ENCODE peak calls at places on chromosomes 1 and 21, in ten cellular contexts. O is IMR-90, E is spleen, L is thyroid gland, N is tibial nerve, D is ovary, B is A549, G is transverse colon, Y is adrenal gland, U is endothelial cell of umbilical vein. Z is an unnamed sample.

GRCh38 chr1:192831706-192832355 is 23.0 kb downstream of the RGS2 start:
- DNase-seq in O (peak), E (no peak), L (no peak), N (no peak), D (no peak), B (no peak), G (no peak), Y (no peak), U (no peak), Z (no peak)

GRCh38 chr1:109282952-109283747 is at the start of gene PSRC1:
- DNase-seq in O (peak), E (peak), L (peak), N (peak), D (peak), B (peak), G (peak), Y (peak), U (peak), Z (peak)

GRCh38 chr1:21308847-21309652 is 18.8 kb upstream of the ECE1 start:
- DNase-seq in O (no peak), E (no peak), L (peak), N (no peak), D (peak), B (no peak), G (peak), Y (peak), U (no peak), Z (peak)

GRCh38 chr1:68969430-68969829 is 472.5 kb upstream of the DEPDC1 start:
- DNase-seq in O (no peak), E (no peak), L (peak), N (no peak), D (no peak), B (no peak), G (no peak), Y (no peak), U (no peak), Z (no peak)

GRCh38 chr1:61253059-61253735 is 170.8 kb downstream of the NFIA start:
- DNase-seq in O (peak), E (no peak), L (peak), N (peak), D (peak), B (peak), G (peak), Y (peak), U (peak), Z (peak)

GRCh38 chr1:40783001-40783905 is at the start of gene KCNQ4:
- DNase-seq in O (no peak), E (peak), L (peak), N (no peak), D (peak), B (no peak), G (peak), Y (peak), U (no peak), Z (peak)

GRCh38 chr1:193111641-193112090 is 6.5 kb upstream of the GLRX2 start:
- DNase-seq in O (peak), E (no peak), L (peak), N (peak), D (peak), B (peak), G (peak), Y (peak), U (no peak), Z (peak)

GRCh38 chr1:61056674-61057439 is 25.5 kb upstream of the NFIA start:
- DNase-seq in O (peak), E (peak), L (peak), N (peak), D (peak), B (peak), G (peak), Y (peak), U (peak), Z (peak)

GRCh38 chr1:5927506-5928370 is 64.5 kb downstream of the NPHP4 start:
- DNase-seq in O (no peak), E (no peak), L (no peak), N (no peak), D (no peak), B (no peak), G (peak), Y (no peak), U (no peak), Z (peak)

GRCh38 chr1:81802601-81803422 is 2.1 kb downstream of the ADGRL2 start:
- DNase-seq in O (peak), E (peak), L (peak), N (peak), D (peak), B (peak), G (peak), Y (peak), U (peak), Z (peak)

GRCh38 chr1:101200513-101200912 is 36.3 kb upstream of the S1PR1 start:
- DNase-seq in O (peak), E (no peak), L (no peak), N (no peak), D (no peak), B (peak), G (no peak), Y (no peak), U (no peak), Z (no peak)

GRCh38 chr1:51954783-51955182 is 35.7 kb downstream of the RAB3B start:
- DNase-seq in O (no peak), E (no peak), L (no peak), N (no peak), D (no peak), B (no peak), G (no peak), Y (no peak), U (no peak), Z (no peak)

GRCh38 chr1:205604059-205604458 is 27.8 kb downstream of the ELK4 start:
- DNase-seq in O (no peak), E (no peak), L (no peak), N (no peak), D (no peak), B (no peak), G (no peak), Y (no peak), U (no peak), Z (no peak)

GRCh38 chr1:240652554-240652953 is 40.6 kb upstream of the GREM2 start:
- DNase-seq in O (no peak), E (no peak), L (no peak), N (no peak), D (no peak), B (no peak), G (no peak), Y (no peak), U (no peak), Z (no peak)

GRCh38 chr1:61268546-61269243 is 186.3 kb downstream of the NFIA start:
- DNase-seq in O (no peak), E (no peak), L (peak), N (no peak), D (no peak), B (no peak), G (no peak), Y (no peak), U (no peak), Z (no peak)

GRCh38 chr1:197737916-197738315 is 37.4 kb downstream of the DENND1B start:
- DNase-seq in O (no peak), E (no peak), L (no peak), N (no peak), D (no peak), B (no peak), G (no peak), Y (no peak), U (no peak), Z (no peak)

GRCh38 chr1:44072204-44072603 is 40.9 kb upstream of the SLC6A9 start:
- DNase-seq in O (peak), E (no peak), L (no peak), N (no peak), D (no peak), B (no peak), G (no peak), Y (peak), U (no peak), Z (no peak)

GRCh38 chr1:1110561-1110971 is 5.3 kb downstream of the C1orf159 start:
- DNase-seq in O (no peak), E (peak), L (no peak), N (no peak), D (peak), B (no peak), G (peak), Y (peak), U (no peak), Z (no peak)

GRCh38 chr1:154749078-154749760 is 120.9 kb downstream of the KCNN3 start:
- DNase-seq in O (peak), E (no peak), L (no peak), N (no peak), D (no peak), B (peak), G (no peak), Y (no peak), U (peak), Z (no peak)

GRCh38 chr1:103266036-103266435 is 157.7 kb upstream of the COL11A1 start:
- DNase-seq in O (peak), E (no peak), L (no peak), N (no peak), D (no peak), B (no peak), G (no peak), Y (no peak), U (no peak), Z (no peak)

GRCh38 chr21:42687796-42688195 is 34.4 kb downstream of the PDE9A start:
- DNase-seq in O (no peak), E (peak), L (no peak), N (no peak), D (no peak), B (no peak), G (no peak), Y (no peak), U (no peak), Z (no peak)

GRCh38 chr1:223056802-223057201 is 86.2 kb downstream of the TLR5 start:
- DNase-seq in O (no peak), E (no peak), L (no peak), N (no peak), D (no peak), B (no peak), G (no peak), Y (no peak), U (no peak), Z (no peak)

GRCh38 chr21:36323032-36323431 is 3.0 kb downstream of the MORC3 start:
- DNase-seq in O (peak), E (no peak), L (no peak), N (no peak), D (no peak), B (no peak), G (no peak), Y (no peak), U (peak), Z (no peak)

GRCh38 chr1:235642021-235642942 is 7.3 kb downstream of the GNG4 start:
- DNase-seq in O (peak), E (peak), L (no peak), N (no peak), D (no peak), B (no peak), G (no peak), Y (no peak), U (peak), Z (peak)

GRCh38 chr1:2909797-2910196 is 108.3 kb upstream of the TTC34 start:
- DNase-seq in O (no peak), E (no peak), L (no peak), N (no peak), D (no peak), B (no peak), G (no peak), Y (no peak), U (no peak), Z (no peak)

GRCh38 chr1:229093258-229093540 is 177.7 kb upstream of the RAB4A start:
- DNase-seq in O (no peak), E (no peak), L (no peak), N (no peak), D (no peak), B (no peak), G (no peak), Y (no peak), U (no peak), Z (no peak)

GRCh38 chr1:57600424-57600823 is 176.6 kb upstream of the DAB1 start:
- DNase-seq in O (no peak), E (no peak), L (no peak), N (no peak), D (no peak), B (no peak), G (no peak), Y (no peak), U (no peak), Z (no peak)

GRCh38 chr1:208333676-208334075 is 89.5 kb upstream of the PLXNA2 start:
- DNase-seq in O (no peak), E (no peak), L (no peak), N (no peak), D (no peak), B (no peak), G (no peak), Y (no peak), U (no peak), Z (no peak)

DNA sequence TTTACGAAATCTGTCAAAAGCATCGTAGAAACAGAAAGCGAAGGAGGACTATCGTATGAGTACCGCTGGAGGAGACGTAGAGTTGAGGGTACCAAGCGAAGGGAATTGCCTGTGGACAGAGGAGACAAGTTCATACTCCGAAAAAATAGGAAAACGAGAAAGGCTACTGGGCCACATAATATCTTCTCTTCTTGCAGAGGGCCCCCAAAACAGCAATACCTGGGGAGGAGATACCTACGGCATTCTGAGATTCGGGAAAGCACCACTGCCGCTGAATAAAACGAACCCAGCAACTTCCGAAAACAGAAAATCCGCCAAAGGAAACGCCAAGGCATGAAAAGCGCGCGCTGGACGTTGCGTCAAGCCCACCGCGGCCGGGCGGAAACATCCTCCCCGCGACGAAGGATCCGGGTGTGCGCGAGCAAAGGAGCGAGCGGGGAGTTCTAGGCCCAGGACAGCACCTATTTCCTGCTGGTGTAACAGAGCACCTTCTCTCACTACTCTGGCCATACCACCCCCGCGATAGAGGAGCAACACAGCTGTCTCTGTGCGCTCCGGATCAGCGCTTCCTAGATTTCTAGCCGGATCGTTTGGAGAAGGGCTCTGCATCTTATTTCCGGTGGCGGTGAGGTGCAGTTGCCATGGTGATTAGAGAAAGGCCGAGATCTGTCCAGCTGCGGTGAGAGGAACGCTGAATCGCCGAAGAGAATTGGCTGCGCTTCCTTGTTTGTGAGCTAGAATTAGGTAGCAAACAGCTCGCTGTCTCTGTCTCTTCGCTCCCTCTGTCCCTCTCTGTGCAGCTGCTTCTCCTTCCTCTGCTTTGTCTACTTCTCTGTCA is at the start of the genes EFCAB7 and ITGB3BP:
- DNase-seq in O (peak), E (peak), L (peak), N (peak), D (peak), B (peak), G (peak), Y (peak), U (peak), Z (peak)
- TF ChIP-seq POLR2A in O (no peak), E (peak), L (no peak), N (no peak), D (no peak), B (peak), G (peak), Y (peak), U (peak), Z (no peak)

GRCh38 chr1:162145280-162145965 is 75.9 kb downstream of the NOS1AP start:
- DNase-seq in O (no peak), E (no peak), L (no peak), N (no peak), D (no peak), B (no peak), G (no peak), Y (no peak), U (no peak), Z (no peak)

GRCh38 chr1:162144268-162144667 is 74.8 kb downstream of the NOS1AP start:
- DNase-seq in O (no peak), E (no peak), L (no peak), N (no peak), D (no peak), B (no peak), G (no peak), Y (no peak), U (no peak), Z (no peak)

GRCh38 chr1:162142968-162143367 is 73.5 kb downstream of the NOS1AP start:
- DNase-seq in O (no peak), E (no peak), L (no peak), N (no peak), D (no peak), B (no peak), G (no peak), Y (no peak), U (no peak), Z (no peak)

GRCh38 chr1:162145966-162146696 is 76.6 kb downstream of the NOS1AP start:
- DNase-seq in O (no peak), E (no peak), L (no peak), N (no peak), D (no peak), B (no peak), G (no peak), Y (no peak), U (no peak), Z (no peak)

GRCh38 chr1:162144853-162145252 is 75.4 kb downstream of the NOS1AP start:
- DNase-seq in O (no peak), E (no peak), L (no peak), N (no peak), D (no peak), B (no peak), G (no peak), Y (no peak), U (no peak), Z (no peak)
- H3K27ac ChIP-seq in O (no peak), E (no peak), L (no peak), N (no peak), D (no peak), B (no peak), G (no peak), Y (no peak), U (no peak), Z (no peak)

DNA sequence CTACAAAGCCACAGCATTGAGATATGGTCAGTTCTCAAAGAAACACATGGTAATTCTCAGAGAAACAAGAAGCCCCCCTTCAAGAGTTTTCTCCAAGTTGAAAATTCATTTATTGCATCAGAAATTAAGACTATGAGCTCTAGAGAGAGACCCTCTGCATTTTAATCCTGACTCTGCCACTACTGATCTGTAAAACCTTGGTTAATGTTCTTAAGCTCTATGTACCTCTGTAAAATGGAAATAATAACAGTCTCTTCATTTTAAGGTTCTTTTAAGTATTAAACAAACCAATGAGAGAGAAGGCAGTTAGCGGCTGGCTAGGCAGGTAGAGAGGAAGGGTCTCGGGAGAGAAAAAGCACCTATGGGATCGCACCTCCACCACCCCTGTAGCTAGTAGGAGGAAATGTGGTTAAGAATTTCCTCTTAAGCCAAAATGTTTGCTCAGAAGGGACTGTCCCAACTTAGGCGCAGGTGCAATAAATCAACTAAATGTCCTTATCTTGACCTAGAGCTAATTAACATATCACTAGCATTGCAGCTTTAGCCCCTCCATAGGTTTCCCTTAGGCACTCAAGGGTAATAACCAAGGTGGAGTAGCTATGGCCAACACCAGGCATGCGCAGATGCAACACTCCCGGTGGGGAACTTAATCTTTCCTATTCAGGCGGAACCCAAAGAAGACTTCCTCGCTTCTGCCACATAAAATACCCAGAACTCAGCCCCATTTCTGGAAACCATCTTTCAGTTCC is 1685.4 kb downstream of the MRPL39 start:
- DNase-seq in O (no peak), E (no peak), L (no peak), N (no peak), D (no peak), B (no peak), G (no peak), Y (no peak), U (no peak), Z (no peak)
- TF ChIP-seq POLR2A in O (no peak), E (no peak), L (no peak), N (no peak), D (no peak), B (no peak), G (no peak), Y (no peak), U (no peak), Z (no peak)

DNA sequence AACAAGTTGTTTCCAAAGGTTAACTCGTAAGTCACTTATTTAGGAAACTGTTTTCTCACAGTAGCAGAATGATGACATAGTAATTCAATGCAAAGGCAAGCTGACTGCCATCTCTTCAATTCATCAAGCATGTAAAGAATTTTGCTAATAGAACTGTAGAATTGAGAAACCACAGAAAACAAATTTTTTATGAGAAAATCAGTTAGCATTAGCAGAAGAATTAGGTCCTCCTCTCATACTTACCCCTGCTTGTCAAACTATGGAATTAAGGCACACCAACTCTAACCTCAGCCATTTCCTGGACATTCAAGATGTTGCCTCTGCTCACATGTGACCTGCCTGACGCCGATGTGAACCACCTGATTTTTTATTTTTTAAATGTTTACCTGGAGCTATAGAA is 115.2 kb downstream of the LRRC40 start:
- DNase-seq in O (peak), E (no peak), L (no peak), N (no peak), D (no peak), B (no peak), G (no peak), Y (no peak), U (no peak), Z (no peak)
- H3K27ac ChIP-seq in O (peak), E (no peak), L (no peak), N (no peak), D (no peak), B (no peak), G (no peak), Y (no peak), U (no peak), Z (no peak)

GRCh38 chr1:164611754-164612642 is 53.0 kb downstream of the PBX1 start:
- DNase-seq in O (peak), E (no peak), L (peak), N (no peak), D (no peak), B (peak), G (peak), Y (peak), U (peak), Z (peak)
- TF ChIP-seq POLR2A in O (no peak), E (no peak), L (no peak), N (no peak), D (no peak), B (no peak), G (peak), Y (no peak), U (no peak), Z (no peak)

GRCh38 chr1:9345922-9346321 is 53.2 kb downstream of the SPSB1 start:
- DNase-seq in O (no peak), E (no peak), L (no peak), N (no peak), D (no peak), B (no peak), G (no peak), Y (no peak), U (no peak), Z (peak)

GRCh38 chr1:9344426-9345200 is 51.9 kb downstream of the SPSB1 start:
- DNase-seq in O (no peak), E (no peak), L (no peak), N (no peak), D (no peak), B (no peak), G (no peak), Y (no peak), U (no peak), Z (no peak)

GRCh38 chr1:9346566-9346965 is 53.9 kb downstream of the SPSB1 start:
- DNase-seq in O (no peak), E (no peak), L (no peak), N (no peak), D (no peak), B (no peak), G (no peak), Y (no peak), U (no peak), Z (peak)

GRCh38 chr1:9343269-9343668 is 50.6 kb downstream of the SPSB1 start:
- DNase-seq in O (no peak), E (no peak), L (no peak), N (no peak), D (no peak), B (no peak), G (no peak), Y (no peak), U (no peak), Z (no peak)

DNA sequence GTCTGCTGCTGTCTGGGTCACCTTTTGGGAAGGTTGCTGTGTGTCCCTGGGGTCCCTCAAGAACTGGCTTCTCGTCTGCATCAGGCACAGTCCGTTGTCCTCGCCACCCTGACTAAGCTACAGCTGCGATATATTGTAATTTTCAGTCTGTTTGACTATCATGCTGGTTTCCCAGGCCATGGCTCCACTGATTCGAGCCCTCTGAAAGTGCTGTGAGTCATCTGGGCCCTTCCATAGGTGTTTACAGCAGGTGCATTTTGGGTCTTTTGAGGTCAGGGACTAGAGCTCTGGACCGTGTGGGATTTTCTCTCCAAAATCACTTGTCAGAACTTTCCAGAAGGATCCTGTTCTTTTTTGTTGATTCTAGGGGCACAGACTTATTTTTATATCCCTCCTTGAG is 52.8 kb downstream of the SPSB1 start:
- DNase-seq in O (no peak), E (no peak), L (no peak), N (no peak), D (no peak), B (no peak), G (no peak), Y (no peak), U (no peak), Z (no peak)
- H3K27ac ChIP-seq in O (no peak), E (no peak), L (no peak), N (no peak), D (no peak), B (no peak), G (no peak), Y (no peak), U (no peak), Z (peak)